ENCODE peak calls at places on chromosomes 5 and 9, in eight cellular contexts. E, K, U, Z, N, Y, S and G are unnamed samples.

GRCh38 chr5:173457482-173457881 is 129.3 kb upstream of the STC2 start:
- DNase-seq in K (peak; percentile 55), Y (no peak), U (no peak), S (no peak), Z (no peak), N (no peak), E (no peak), G (no peak)

GRCh38 chr5:56169949-56170348 is 63.2 kb downstream of the ANKRD55 start:
- DNase-seq in S (no peak), U (no peak), K (no peak), Z (no peak), Y (no peak), E (no peak), N (no peak), G (no peak)

GRCh38 chr9:16131269-16131668 is 578.4 kb downstream of the CCDC171 start:
- DNase-seq in Z (no peak), U (no peak), Y (no peak), S (no peak), N (no peak), K (no peak), E (no peak), G (no peak)

GRCh38 chr5:157383151-157383810 is 76.7 kb upstream of the NIPAL4 start:
- DNase-seq in N (no peak), Y (no peak), K (no peak), S (no peak), E (no peak), Z (no peak), U (no peak), G (no peak)

GRCh38 chr9:4197548-4197947 is 102.3 kb downstream of the GLIS3 start:
- DNase-seq in K (no peak), S (no peak), U (no peak), Y (no peak), N (no peak), E (no peak), Z (no peak), G (no peak)

GRCh38 chr5:59724482-59725392 is 168.8 kb downstream of the PDE4D start:
- DNase-seq in U (peak; percentile 39), Y (peak; percentile 23), Z (no peak), K (no peak), N (no peak), E (no peak), S (no peak), G (no peak)

GRCh38 chr9:120583958-120584369 is 4.0 kb upstream of the CDK5RAP2 start:
- DNase-seq in K (peak; percentile 60), U (peak; percentile 80), Z (no peak), N (no peak), E (no peak), Y (peak; percentile 47), S (peak; percentile 28), G (no peak)

GRCh38 chr5:1975406-1975715 is 92.6 kb upstream of the IRX4 start:
- DNase-seq in E (no peak), S (no peak), Y (peak; percentile 49), Z (no peak), U (no peak), K (no peak), N (no peak), G (no peak)

GRCh38 chr9:89822996-89823395 is 218.2 kb downstream of the GADD45G start:
- DNase-seq in Z (no peak), N (no peak), Y (no peak), S (no peak), K (no peak), U (no peak), E (no peak), G (no peak)

GRCh38 chr9:35603986-35604577 is 980 bp upstream of the TESK1 start:
- DNase-seq in S (peak; percentile 100), Z (peak; percentile 100), Y (peak; percentile 100), N (peak; percentile 100), K (peak; percentile 100), U (peak; percentile 100), E (peak; percentile 100), G (peak; percentile 100)

GRCh38 chr5:74555991-74556390 is 84.5 kb downstream of the ENC1 start:
- DNase-seq in K (no peak), S (no peak), Y (no peak), Z (no peak), N (no peak), E (no peak), U (no peak), G (no peak)

GRCh38 chr5:159456722-159457462 is 126.6 kb upstream of the IL12B start:
- DNase-seq in Y (no peak), E (no peak), K (no peak), Z (no peak), U (no peak), N (no peak), S (no peak), G (no peak)

GRCh38 chr5:66645039-66645438 is 48.8 kb downstream of the MAST4 start:
- DNase-seq in Y (no peak), Z (no peak), E (no peak), K (no peak), U (no peak), N (no peak), S (no peak), G (no peak)

GRCh38 chr5:76292923-76293322 is 110.2 kb upstream of the IQGAP2 start:
- DNase-seq in K (no peak), E (no peak), N (no peak), Y (no peak), S (no peak), Z (no peak), U (no peak), G (no peak)

GRCh38 chr5:149358294-149358651 is 427 bp downstream of the PCYOX1L start:
- DNase-seq in U (no peak), Y (peak; percentile 50), N (no peak), Z (peak; percentile 85), S (peak; percentile 35), E (peak; percentile 90), K (peak; percentile 56), G (peak; percentile 69)

GRCh38 chr5:8019719-8020218 is 150.8 kb downstream of the MTRR start:
- DNase-seq in U (no peak), Y (no peak), Z (no peak), S (no peak), E (no peak), K (no peak), N (no peak), G (no peak)

DNA sequence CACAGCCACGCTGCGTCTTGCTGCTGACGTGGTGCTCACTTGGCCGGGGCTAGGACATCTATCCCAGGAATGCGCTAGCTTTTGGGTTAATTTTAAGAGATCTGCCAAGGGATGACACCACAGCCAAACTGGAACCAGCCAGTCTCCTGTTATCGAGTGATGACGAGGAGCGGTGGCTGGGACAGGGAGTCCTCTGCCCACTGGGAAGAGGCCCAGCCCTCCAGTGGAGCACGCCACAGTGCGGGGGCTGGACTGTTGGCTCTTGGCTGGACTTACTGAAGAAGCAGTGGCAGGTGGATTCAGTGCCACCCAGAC is 55.1 kb upstream of the PHYKPL start:
- DNase-seq in N (no peak), U (no peak), Y (no peak), E (peak; percentile 67), Z (no peak), S (no peak), K (peak; percentile 64), G (no peak)
- H3K27me3 ChIP-seq in N (no peaks in the 10 kb centered on the region), U (peaks cover 2% of the 10 kb centered on the region), Y (no peaks in the 10 kb centered on the region), E (peaks cover 38% of the 10 kb centered on the region), Z (peaks cover 32% of the 10 kb centered on the region), S (no peaks in the 10 kb centered on the region), K (no peaks in the 10 kb centered on the region), G (no peaks in the 10 kb centered on the region)

DNA sequence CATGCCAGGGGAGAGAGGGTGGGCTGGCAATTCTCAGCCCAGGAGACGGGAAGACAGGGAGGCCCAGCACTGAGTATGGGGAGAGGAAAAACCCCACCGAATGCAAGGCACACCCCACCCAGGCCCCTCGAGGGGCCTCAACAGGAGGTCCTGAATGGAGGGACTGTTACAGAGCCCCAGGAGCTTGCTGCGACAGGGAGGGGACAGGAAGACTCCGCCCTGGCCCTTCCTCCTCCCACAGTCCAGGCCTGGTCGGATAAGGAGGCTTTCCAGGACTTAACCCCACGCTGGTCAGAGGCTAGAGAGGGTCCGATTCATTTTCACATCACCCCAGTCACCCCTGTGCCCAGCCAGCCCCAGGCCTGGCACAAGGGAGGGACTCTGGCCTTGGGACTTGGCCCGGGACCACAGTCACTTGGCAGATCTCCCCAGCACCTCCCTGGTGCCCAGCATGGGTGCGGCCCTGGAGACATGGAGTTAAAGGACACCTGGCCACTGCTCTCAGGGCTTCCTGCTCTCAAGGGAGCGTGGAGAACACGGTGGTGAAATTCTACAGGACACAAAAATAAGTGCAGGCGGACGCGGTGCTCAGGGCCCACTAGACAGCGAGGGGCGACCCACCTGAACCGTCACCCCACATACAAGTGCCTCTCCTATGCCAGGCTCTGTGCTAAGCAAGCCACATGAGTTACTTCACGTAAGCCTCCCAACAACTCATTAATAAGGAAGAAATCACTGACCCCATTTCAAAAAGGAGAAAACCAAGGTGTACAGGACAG is 44.8 kb upstream of the STXBP1 start:
- DNase-seq in E (no peak), Y (peak; percentile 87), Z (no peak), U (no peak), K (peak; percentile 77), N (no peak), S (peak; percentile 76), G (peak; percentile 52)
- TF ChIP-seq POLR2A in E (no peak), Y (peak; percentile 79), Z (no peak), U (peak; percentile 68), K (no peak), N (no peak), S (no peak), G (no peak)

GRCh38 chr9:131724678-131725077 is 15.2 kb downstream of the RAPGEF1 start:
- DNase-seq in S (no peak), E (no peak), N (no peak), Z (no peak), Y (no peak), K (no peak), U (no peak), G (no peak)
- H3K4me1 ChIP-seq in S (peaks cover 68% of the 10 kb centered on the region), E (peaks cover 99% of the 10 kb centered on the region), N (peaks cover 13% of the 10 kb centered on the region), Z (peaks cover 45% of the 10 kb centered on the region), Y (peaks cover 36% of the 10 kb centered on the region), K (peaks cover 44% of the 10 kb centered on the region), U (peaks cover 25% of the 10 kb centered on the region), G (peaks cover 9% of the 10 kb centered on the region)

GRCh38 chr9:76690575-76691370 is 73.5 kb upstream of the PCA3 start:
- DNase-seq in S (no peak), K (no peak), Z (no peak), E (no peak), U (no peak), N (no peak), Y (no peak), G (no peak)
- H3K27me3 ChIP-seq in S (no peaks in the 10 kb centered on the region), K (no peaks in the 10 kb centered on the region), Z (no peaks in the 10 kb centered on the region), E (peaks cover 42% of the 10 kb centered on the region), U (no peaks in the 10 kb centered on the region), N (peaks cover 5% of the 10 kb centered on the region), Y (no peaks in the 10 kb centered on the region), G (no peaks in the 10 kb centered on the region)